ENCODE peak calls at places on chromosome 13, in seven cellular contexts. E, B, S, U, D, Q and Y are unnamed samples.

GRCh38 chr13:113448885-113449692 is 4.2 kb downstream of the ADPRHL1 start:
- DNase-seq in S (no peak), B (no peak), D (no peak), Q (peak), U (no peak), E (no peak), Y (no peak)

GRCh38 chr13:50208826-50209335 is 193.6 kb downstream of the KCNRG start:
- DNase-seq in D (peak), B (peak), E (peak), U (peak), Q (no peak), S (peak), Y (no peak)

GRCh38 chr13:37602743-37603381 is 4.3 kb upstream of the POSTN start:
- DNase-seq in Q (peak), E (peak), S (peak), D (no peak), B (no peak), U (no peak), Y (no peak)

GRCh38 chr13:44267966-44268365 is 105.7 kb upstream of the SERP2 start:
- DNase-seq in D (no peak), S (no peak), Q (peak), B (no peak), E (peak), U (no peak), Y (no peak)

GRCh38 chr13:41941174-41941573 is 19.7 kb downstream of the VWA8 start:
- DNase-seq in U (no peak), E (peak), B (peak), Q (no peak), S (no peak), D (no peak), Y (no peak)

GRCh38 chr13:30871713-30872029 is 34.4 kb upstream of the MEDAG start:
- DNase-seq in E (no peak), D (no peak), Q (no peak), U (no peak), S (no peak), B (no peak), Y (no peak)

GRCh38 chr13:113305208-113305607 is 8.2 kb downstream of the LAMP1 start:
- DNase-seq in S (peak), B (no peak), U (no peak), E (peak), Q (no peak), D (no peak), Y (no peak)

GRCh38 chr13:113929628-113930615 is 44.0 kb downstream of the C13orf46 start:
- DNase-seq in B (no peak), D (no peak), S (no peak), U (peak), E (no peak), Q (no peak), Y (no peak)

GRCh38 chr13:25118371-25118770 is 22.4 kb downstream of the PABPC3 start:
- DNase-seq in E (no peak), S (no peak), B (no peak), D (peak), U (no peak), Q (peak), Y (no peak)

GRCh38 chr13:49551245-49551644 is 34.1 kb downstream of the RCBTB1 start:
- DNase-seq in D (no peak), E (no peak), S (no peak), B (no peak), U (no peak), Q (peak), Y (no peak)

GRCh38 chr13:95954266-95954665 is 98.9 kb downstream of the UGGT2 start:
- DNase-seq in S (no peak), E (no peak), Q (peak), D (no peak), B (peak), U (no peak), Y (no peak)
- H3K4ac ChIP-seq in S (no peak), E (no peak), Q (no peak), D (no peak), B (no peak), U (no peak), Y (no peak)

DNA sequence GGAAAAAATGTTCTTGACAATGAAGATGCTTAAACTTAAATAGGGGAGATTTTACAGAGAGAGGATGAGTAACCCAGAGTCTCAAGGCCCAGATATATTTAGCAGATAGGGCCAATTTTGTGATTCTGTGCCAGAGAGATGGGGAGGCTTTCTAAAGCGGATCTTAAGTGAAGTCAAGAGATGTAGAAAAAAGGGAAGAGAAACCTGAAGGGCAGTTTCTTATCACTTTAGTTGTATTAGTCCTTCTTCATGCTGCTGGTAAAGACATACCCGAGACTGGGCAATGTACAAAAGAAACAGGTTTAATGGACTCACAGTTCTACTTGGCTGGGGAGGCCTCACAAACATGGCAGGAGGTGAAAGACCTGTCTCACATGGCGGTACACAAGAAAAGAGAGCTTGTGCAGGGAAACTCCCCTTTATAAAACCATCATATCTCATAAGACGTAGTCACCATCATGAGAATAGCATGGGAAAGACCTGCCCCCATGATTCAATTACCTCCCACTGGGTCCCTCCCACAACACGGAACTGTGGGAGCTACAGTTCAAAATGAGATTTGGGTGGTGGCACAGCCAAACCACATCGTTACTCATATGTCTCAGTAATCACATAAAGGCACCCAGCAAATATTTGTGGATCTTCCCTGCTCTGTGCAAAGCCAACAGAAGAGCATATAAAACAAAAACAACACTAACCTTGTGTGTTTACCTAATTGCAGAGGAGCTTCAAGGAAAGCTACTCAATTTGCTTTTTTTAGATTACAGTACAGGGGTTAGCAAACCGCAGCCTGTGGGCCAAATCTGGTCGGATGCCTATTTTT is 102.6 kb upstream of the MYCBP2 start:
- DNase-seq in B (no peak), S (no peak), Q (no peak), U (no peak), D (no peak), E (no peak), Y (no peak)
- H2BK5ac ChIP-seq in B (no peak), S (no peak), Q (no peak), U (no peak), D (no peak), E (no peak), Y (no peak)

GRCh38 chr13:110856941-110857835 is 57.7 kb downstream of the ANKRD10 start:
- DNase-seq in Q (no peak), B (no peak), S (no peak), U (no peak), E (no peak), D (no peak), Y (no peak)
- H3K4ac ChIP-seq in Q (no peak), B (no peak), S (no peak), U (no peak), E (no peak), D (no peak), Y (no peak)

GRCh38 chr13:59742467-59742866 is 421.3 kb downstream of the DIAPH3 start:
- DNase-seq in Q (no peak), B (no peak), S (no peak), U (no peak), E (no peak), D (no peak), Y (no peak)
- H2BK5ac ChIP-seq in Q (no peak), B (no peak), S (no peak), U (no peak), E (no peak), D (no peak), Y (no peak)

GRCh38 chr13:107865643-107866006 is 349.7 kb downstream of the LIG4 start:
- DNase-seq in B (no peak), U (no peak), D (no peak), E (peak), S (peak), Q (no peak), Y (no peak)

GRCh38 chr13:107867701-107868661 is 347.4 kb downstream of the LIG4 start:
- DNase-seq in E (peak), Q (no peak), U (peak), B (peak), D (peak), S (peak), Y (peak)

GRCh38 chr13:107866007-107866665 is 349.2 kb downstream of the LIG4 start:
- DNase-seq in U (peak), E (peak), Q (no peak), B (peak), S (peak), D (peak), Y (peak)

GRCh38 chr13:107866666-107867623 is 348.4 kb downstream of the LIG4 start:
- DNase-seq in D (peak), E (peak), U (peak), B (peak), S (peak), Q (no peak), Y (peak)

DNA sequence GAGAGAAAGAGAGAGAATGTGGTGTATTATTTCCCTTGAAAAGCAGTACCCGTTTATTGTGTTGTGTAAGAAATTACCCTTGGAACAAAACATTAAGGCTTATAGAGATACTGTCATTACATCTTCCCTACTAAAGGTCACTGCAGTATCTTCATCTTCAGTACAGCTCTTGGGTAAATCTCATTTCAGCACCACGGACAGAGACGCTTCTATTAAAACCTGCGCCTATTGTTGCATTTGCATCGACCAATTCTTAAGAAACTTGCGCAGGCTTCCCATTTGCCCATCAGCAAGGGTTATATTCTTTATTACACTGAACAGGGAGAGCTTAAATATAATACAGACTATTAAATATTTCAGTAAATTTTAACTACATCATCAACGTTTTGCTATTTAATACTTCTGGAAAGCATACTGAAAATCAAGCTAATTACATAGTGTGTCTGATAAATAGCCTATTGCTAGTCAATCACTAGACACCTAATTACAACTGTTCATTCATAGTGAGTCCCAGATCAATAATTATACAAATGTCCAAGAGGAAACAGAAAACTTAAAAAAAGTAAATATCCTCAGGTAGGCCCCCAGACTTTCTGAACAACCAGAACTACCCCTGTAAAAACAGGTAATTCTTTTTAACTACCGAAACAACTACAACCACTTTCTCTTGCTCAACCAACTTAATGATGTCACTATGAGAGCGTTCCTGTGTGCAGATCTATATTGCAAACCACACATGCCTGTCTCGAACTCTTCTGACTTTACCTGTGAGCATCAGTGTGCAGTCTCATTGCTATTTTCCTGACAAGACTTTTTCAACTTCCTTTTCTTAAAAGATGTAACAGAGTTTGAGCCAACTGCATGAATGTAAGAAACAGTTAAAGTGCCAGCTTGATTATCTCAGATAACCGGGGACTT is 350.5 kb downstream of the LIG4 start:
- DNase-seq in B (peak), D (no peak), U (no peak), E (peak), S (peak), Q (peak), Y (peak)
- H3K4ac ChIP-seq in B (no peak), D (no peak), U (no peak), E (no peak), S (no peak), Q (no peak), Y (no peak)

DNA sequence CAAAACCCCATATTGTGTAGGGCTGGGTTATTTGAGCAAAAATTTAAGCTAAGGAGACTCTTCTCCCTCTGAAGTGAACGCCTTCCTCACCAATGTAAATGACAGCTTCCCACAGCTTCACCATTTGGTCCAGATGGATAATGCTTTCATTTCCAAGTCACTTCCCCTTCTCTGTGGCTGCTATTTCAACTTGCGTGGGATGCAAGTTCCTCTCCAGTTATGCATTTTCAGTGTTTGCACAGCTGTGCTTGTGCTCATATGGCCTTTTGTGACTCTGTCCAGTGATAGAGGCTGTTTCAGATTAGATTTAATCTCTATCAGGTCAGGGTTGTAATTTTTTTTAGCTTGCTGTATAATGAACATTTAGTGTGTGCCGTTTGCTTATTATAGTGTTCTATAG is 86.4 kb downstream of the TNFRSF19 start:
- DNase-seq in Q (peak), B (no peak), D (no peak), E (peak), U (no peak), S (no peak), Y (no peak)
- H2BK5ac ChIP-seq in Q (no peak), B (no peak), D (no peak), E (peak), U (no peak), S (no peak), Y (no peak)

GRCh38 chr13:91106565-91106964 is 240.9 kb upstream of the MIR17HG start:
- DNase-seq in Q (no peak), S (no peak), D (no peak), B (no peak), U (no peak), E (no peak), Y (no peak)
- H3K4ac ChIP-seq in Q (no peak), S (no peak), D (no peak), B (no peak), U (no peak), E (no peak), Y (no peak)

GRCh38 chr13:27466513-27466912 is 16.1 kb upstream of the MTIF3 start:
- DNase-seq in U (no peak), E (no peak), B (no peak), S (no peak), Q (no peak), D (no peak), Y (no peak)

GRCh38 chr13:27463500-27463899 is 13.1 kb upstream of the MTIF3 start:
- DNase-seq in S (no peak), E (no peak), Q (no peak), D (no peak), B (no peak), U (no peak), Y (no peak)

GRCh38 chr13:27465611-27466010 is 15.2 kb upstream of the MTIF3 start:
- DNase-seq in Q (no peak), S (no peak), E (no peak), B (no peak), D (no peak), U (no peak), Y (no peak)

DNA sequence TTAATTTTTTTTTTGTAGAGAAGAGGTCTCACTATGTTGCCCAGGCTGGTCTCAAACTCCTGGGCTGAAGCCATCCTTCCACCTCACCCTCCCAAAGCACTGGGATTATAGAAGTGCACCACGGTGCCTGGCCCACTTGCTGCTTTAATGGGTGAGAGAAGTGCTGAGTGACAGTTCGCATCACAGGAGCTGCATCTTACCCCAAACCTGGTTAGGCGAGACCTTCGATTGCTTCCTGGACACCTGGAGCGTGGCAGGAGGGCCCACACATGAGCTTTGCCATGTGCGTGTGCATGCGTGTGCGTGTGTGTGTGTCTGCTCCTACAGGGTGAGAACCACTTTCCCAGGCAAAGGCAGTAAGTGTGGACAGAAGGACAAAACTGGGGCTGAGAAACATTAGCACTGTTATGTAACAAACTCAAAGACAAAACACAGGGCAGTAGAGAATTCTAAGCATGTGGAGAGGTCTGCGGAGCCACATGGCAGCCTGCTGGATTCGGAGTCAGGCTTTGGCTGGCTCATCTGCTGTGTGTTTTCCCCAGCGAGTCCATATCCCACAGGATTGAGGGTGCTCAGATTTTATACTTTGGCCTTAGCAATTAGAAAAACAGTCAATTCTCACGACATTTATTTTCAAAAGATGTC is 11.7 kb upstream of the MTIF3 start:
- DNase-seq in S (no peak), D (no peak), U (no peak), B (no peak), Q (no peak), E (no peak), Y (no peak)
- H2BK5ac ChIP-seq in S (no peak), D (no peak), U (no peak), B (no peak), Q (no peak), E (no peak), Y (no peak)

GRCh38 chr13:101752432-101752831 is 300.0 kb downstream of the ITGBL1 start:
- DNase-seq in U (no peak), E (no peak), D (no peak), B (no peak), Q (no peak), S (no peak), Y (no peak)

GRCh38 chr13:101749584-101749983 is 297.1 kb downstream of the ITGBL1 start:
- DNase-seq in S (no peak), Q (no peak), D (no peak), U (no peak), E (no peak), B (no peak), Y (no peak)

GRCh38 chr13:101751488-101751887 is 299.0 kb downstream of the ITGBL1 start:
- DNase-seq in U (no peak), Q (peak), E (peak), D (no peak), B (peak), S (peak), Y (no peak)

GRCh38 chr13:101747039-101747438 is 294.6 kb downstream of the ITGBL1 start:
- DNase-seq in S (no peak), U (no peak), E (no peak), Q (no peak), D (no peak), B (no peak), Y (no peak)

DNA sequence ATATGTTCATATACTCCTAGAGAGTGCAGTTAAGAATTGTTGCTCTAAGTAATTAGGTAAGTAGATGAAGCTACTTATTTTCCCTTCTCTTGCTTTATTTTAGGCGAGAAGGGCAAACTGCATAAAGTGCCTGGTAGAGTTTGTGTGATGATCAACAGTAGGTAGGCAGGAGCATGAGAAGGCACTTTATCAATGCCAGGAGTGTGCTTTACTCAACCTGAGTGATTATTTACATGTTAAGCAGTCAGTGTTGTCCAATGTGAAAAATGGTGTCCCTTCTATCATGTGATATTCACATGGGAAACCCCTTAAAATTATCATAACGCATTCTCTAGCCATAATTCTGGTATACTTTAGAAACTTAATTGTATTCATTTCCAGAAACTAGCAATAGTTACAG is 294.0 kb downstream of the ITGBL1 start:
- DNase-seq in U (no peak), E (no peak), B (no peak), D (no peak), S (no peak), Q (no peak), Y (no peak)
- H3K4ac ChIP-seq in U (no peak), E (no peak), B (no peak), D (no peak), S (no peak), Q (no peak), Y (no peak)